ENCODE peak calls at places on chromosomes 1 and 21, in seven cellular contexts. D is activated T-cell treated with anti-CD3 and anti-CD28 coated beads, Interleukin-2, amount 50 U/mL, for 4 hours; S is activated effector memory CD4-positive, alpha-beta T cell treated with anti-CD3 and anti-CD28 coated beads, Interleukin-2, amount 50 U/mL, for 16 hours; P is H9; R is CD4-positive, alpha-beta T cell; F is foreskin melanocyte; V is Kasumi-1. U is an unnamed sample.

GRCh38 chr1:231738554-231738953 is 112.0 kb downstream of the DISC1 start:
- DNase-seq in D (no peak), S (no peak), P (no peak), R (no peak), F (no peak), V (no peak), U (no peak)

GRCh38 chr1:9371951-9372350 is 79.3 kb downstream of the SPSB1 start:
- DNase-seq in D (no peak), S (no peak), P (no peak), R (no peak), F (no peak), V (no peak), U (no peak)

GRCh38 chr1:63592536-63593302 is 492 bp upstream of the PGM1 start:
- DNase-seq in D (no peak), S (no peak), P (no peak), R (no peak), F (no peak), V (peak; percentile 42), U (no peak)

GRCh38 chr1:33098371-33098770 is 17.4 kb downstream of the AZIN2 start:
- DNase-seq in D (no peak), S (no peak), P (no peak), R (no peak), F (peak; percentile 45), V (peak; percentile 28), U (no peak)

GRCh38 chr1:43293171-43293570 is 7.6 kb upstream of the TIE1 start:
- DNase-seq in D (no peak), S (no peak), P (no peak), R (no peak), F (no peak), V (no peak), U (no peak)

GRCh38 chr1:155177192-155177917 is 3.7 kb downstream of the TRIM46 start:
- DNase-seq in D (no peak), S (peak; percentile 56), P (no peak), R (no peak), F (no peak), V (no peak), U (no peak)

GRCh38 chr1:41707793-41708192 is 210.9 kb downstream of the HIVEP3 start:
- DNase-seq in D (no peak), S (peak; percentile 17), P (no peak), R (no peak), F (no peak), V (no peak), U (no peak)

GRCh38 chr1:102897537-102897936 is 210.8 kb downstream of the COL11A1 start:
- DNase-seq in D (no peak), S (no peak), P (no peak), R (no peak), F (no peak), V (no peak), U (no peak)

GRCh38 chr1:39671793-39672550 is at the start of gene NT5C1A:
- DNase-seq in D (no peak), S (peak; percentile 76), P (peak; percentile 41), R (no peak), F (no peak), V (peak; percentile 10), U (no peak)

GRCh38 chr1:111948209-111949131 is 41.0 kb downstream of the KCND3 start:
- DNase-seq in D (no peak), S (no peak), P (no peak), R (no peak), F (peak; percentile 18), V (no peak), U (no peak)

GRCh38 chr1:15388201-15388880 is 21.3 kb upstream of the EFHD2 start:
- DNase-seq in D (no peak), S (no peak), P (no peak), R (no peak), F (no peak), V (no peak), U (no peak)

GRCh38 chr1:201250326-201251011 is 32.8 kb upstream of the PKP1 start:
- DNase-seq in D (no peak), S (peak; percentile 44), P (no peak), R (no peak), F (no peak), V (no peak), U (no peak)

GRCh38 chr1:192489748-192490147 is 85.8 kb upstream of the RGS1 start:
- DNase-seq in D (no peak), S (no peak), P (peak; percentile 40), R (no peak), F (peak; percentile 90), V (peak; percentile 35), U (peak; percentile 66)

GRCh38 chr1:161094481-161094880 is 3.7 kb upstream of the KLHDC9 start:
- DNase-seq in D (no peak), S (no peak), P (no peak), R (no peak), F (no peak), V (no peak), U (no peak)

GRCh38 chr21:46397211-46397905 is 61.3 kb upstream of the DIP2A start:
- DNase-seq in D (no peak), S (no peak), P (no peak), R (no peak), F (no peak), V (no peak), U (no peak)

GRCh38 chr1:161164901-161165620 is 1.2 kb upstream of the PPOX start:
- DNase-seq in D (no peak), S (peak; percentile 62), P (no peak), R (no peak), F (no peak), V (no peak), U (no peak)

GRCh38 chr1:188343914-188344313 is 1515.2 kb downstream of the PLA2G4A start:
- DNase-seq in D (no peak), S (no peak), P (no peak), R (no peak), F (no peak), V (no peak), U (no peak)

GRCh38 chr1:34332996-34333395 is 156.3 kb downstream of the C1orf94 start:
- DNase-seq in D (no peak), S (no peak), P (no peak), R (no peak), F (no peak), V (no peak), U (no peak)

GRCh38 chr1:27332536-27333281 is 9.1 kb upstream of the SYTL1 start:
- DNase-seq in D (peak; percentile 46), S (peak; percentile 85), P (peak; percentile 73), R (peak; percentile 53), F (no peak), V (peak; percentile 39), U (no peak)

GRCh38 chr21:45308211-45309068 is 20.7 kb upstream of the POFUT2 start:
- DNase-seq in D (no peak), S (no peak), P (no peak), R (no peak), F (peak; percentile 76), V (peak; percentile 13), U (no peak)

GRCh38 chr1:111142358-111142975 is 2.4 kb downstream of the CEPT1 start:
- DNase-seq in D (no peak), S (no peak), P (no peak), R (no peak), F (no peak), V (no peak), U (no peak)

GRCh38 chr1:223231011-223231572 is 88.0 kb upstream of the TLR5 start:
- DNase-seq in D (no peak), S (no peak), P (peak; percentile 18), R (no peak), F (no peak), V (no peak), U (no peak)

GRCh38 chr1:209416660-209417059 is 166.9 kb upstream of the CAMK1G start:
- DNase-seq in D (no peak), S (no peak), P (no peak), R (no peak), F (no peak), V (no peak), U (no peak)

GRCh38 chr1:76124196-76124595 is 49.6 kb downstream of the ST6GALNAC3 start:
- DNase-seq in D (no peak), S (no peak), P (no peak), R (no peak), F (no peak), V (no peak), U (no peak)

GRCh38 chr1:70966018-70966638 is 81.5 kb downstream of the PTGER3 start:
- DNase-seq in D (no peak), S (no peak), P (no peak), R (no peak), F (no peak), V (peak; percentile 39), U (no peak)

GRCh38 chr1:51843948-51844347 is 34.6 kb downstream of the NRDC start:
- DNase-seq in D (no peak), S (no peak), P (no peak), R (no peak), F (no peak), V (no peak), U (no peak)

GRCh38 chr21:35217504-35218060 is 168.5 kb upstream of the RUNX1 start:
- DNase-seq in D (no peak), S (no peak), P (peak; percentile 45), R (no peak), F (no peak), V (no peak), U (no peak)

GRCh38 chr21:20443558-20444155 is 554.6 kb upstream of the NCAM2 start:
- DNase-seq in D (no peak), S (no peak), P (no peak), R (no peak), F (no peak), V (peak; percentile 29), U (no peak)

GRCh38 chr1:230661976-230662375 is 19.7 kb downstream of the COG2 start:
- DNase-seq in D (no peak), S (no peak), P (no peak), R (no peak), F (no peak), V (no peak), U (no peak)

GRCh38 chr1:202014915-202015676 is 4.7 kb downstream of the ELF3 start:
- DNase-seq in D (no peak), S (no peak), P (no peak), R (no peak), F (no peak), V (no peak), U (no peak)

GRCh38 chr1:174984952-174985351 is 14.8 kb upstream of the CACYBP start:
- DNase-seq in D (no peak), S (no peak), P (no peak), R (no peak), F (no peak), V (no peak), U (no peak)

GRCh38 chr1:233655433-233655844 is 41.5 kb downstream of the KCNK1 start:
- DNase-seq in D (no peak), S (no peak), P (no peak), R (no peak), F (no peak), V (no peak), U (no peak)

U was measured in CD14-positive monocyte.